ENCODE peak calls at places on chromosomes 7 and 10, in eight cellular contexts. T is K562, Z is A549, B is uterus, W is upper lobe of left lung, U is esophagus squamous epithelium, A is heart left ventricle, L is HCT116. Y is an unnamed sample.

GRCh38 chr10:69492091-69492745 is 41.0 kb downstream of the TSPAN15 start:
- DNase-seq in A (no peak), W (no peak), B (peak), Z (no peak), U (no peak), L (no peak), T (no peak), Y (peak)

GRCh38 chr7:155644971-155645509 is 579 bp downstream of the RBM33 start:
- DNase-seq in L (no peak), B (peak), W (no peak), A (peak), T (peak), U (no peak), Z (peak), Y (no peak)

GRCh38 chr10:129833988-129834387 is 130.1 kb downstream of the EBF3 start:
- DNase-seq in Z (no peak), T (no peak), W (no peak), B (no peak), A (no peak), L (no peak), U (no peak), Y (peak)

GRCh38 chr7:22948770-22949169 is 65.2 kb downstream of the HYCC1 start:
- DNase-seq in B (no peak), U (no peak), A (no peak), T (no peak), W (no peak), Z (no peak), L (no peak), Y (no peak)

GRCh38 chr10:27225642-27226257 is 14.8 kb downstream of the ACBD5 start:
- DNase-seq in B (no peak), T (no peak), W (no peak), U (no peak), L (no peak), A (no peak), Z (no peak), Y (no peak)

GRCh38 chr10:25828475-25828874 is 105.6 kb upstream of the MYO3A start:
- DNase-seq in W (no peak), B (no peak), L (no peak), A (no peak), Z (no peak), T (no peak), U (no peak), Y (no peak)

GRCh38 chr7:116249969-116250553 is 39.7 kb downstream of the TES start:
- DNase-seq in W (no peak), B (no peak), Z (peak), T (peak), L (peak), U (no peak), A (no peak), Y (no peak)

GRCh38 chr7:22723642-22724041 is 3.4 kb upstream of the IL6 start:
- DNase-seq in A (no peak), T (no peak), L (no peak), Z (no peak), W (no peak), B (no peak), U (no peak), Y (peak)

GRCh38 chr7:2051708-2052656 is 180.8 kb downstream of the MAD1L1 start:
- DNase-seq in L (no peak), W (no peak), A (no peak), Z (no peak), T (no peak), B (no peak), U (no peak), Y (no peak)

GRCh38 chr7:131370523-131370968 is 42.9 kb downstream of the MKLN1 start:
- DNase-seq in B (no peak), L (no peak), U (no peak), A (no peak), Z (no peak), T (no peak), W (no peak), Y (no peak)

GRCh38 chr7:43721193-43721806 is 8.0 kb downstream of the COA1 start:
- DNase-seq in U (no peak), A (no peak), Z (peak), L (no peak), W (no peak), T (peak), B (no peak), Y (no peak)

GRCh38 chr10:62381385-62382102 is 7.4 kb downstream of the ZNF365 start:
- DNase-seq in T (no peak), W (no peak), B (no peak), U (no peak), L (no peak), A (no peak), Z (no peak), Y (no peak)

GRCh38 chr7:8781166-8781565 is 347.8 kb downstream of the NXPH1 start:
- DNase-seq in A (no peak), B (no peak), U (no peak), L (no peak), W (no peak), T (no peak), Z (no peak), Y (no peak)

GRCh38 chr10:86961481-86962091 is 3.2 kb downstream of the SNCG start:
- DNase-seq in L (no peak), U (no peak), A (peak), T (no peak), Z (no peak), B (peak), W (peak), Y (no peak)

GRCh38 chr7:130486963-130487324 is 4.9 kb upstream of the MEST start:
- DNase-seq in W (no peak), T (no peak), B (no peak), Z (no peak), U (no peak), A (no peak), L (no peak), Y (no peak)

GRCh38 chr10:89741126-89741762 is 39.9 kb downstream of the KIF20B start:
- DNase-seq in T (no peak), U (no peak), L (no peak), W (no peak), Z (no peak), B (no peak), A (no peak), Y (no peak)

GRCh38 chr7:142689439-142690168 is 59.7 kb upstream of the PRSS1 start:
- DNase-seq in W (no peak), B (no peak), U (no peak), T (no peak), L (no peak), A (no peak), Z (no peak), Y (no peak)

GRCh38 chr7:66974986-66975590 is 20.3 kb downstream of the SBDS start:
- DNase-seq in Z (no peak), U (no peak), B (no peak), L (no peak), A (no peak), W (peak), T (peak), Y (no peak)

GRCh38 chr7:80313067-80313626 is 178.5 kb downstream of the GNAI1 start:
- DNase-seq in L (no peak), W (no peak), B (no peak), U (no peak), Z (no peak), A (no peak), T (no peak), Y (no peak)

GRCh38 chr7:127704211-127704610 is 52.2 kb downstream of the SND1 start:
- DNase-seq in A (no peak), B (no peak), L (no peak), W (no peak), T (no peak), Z (no peak), U (no peak), Y (no peak)

GRCh38 chr7:71472962-71473361 is 341.0 kb downstream of the GALNT17 start:
- DNase-seq in A (no peak), W (no peak), B (no peak), T (no peak), L (no peak), U (no peak), Z (no peak), Y (no peak)

GRCh38 chr10:514137-514671 is 175.3 kb downstream of the DIP2C start:
- DNase-seq in T (no peak), B (peak), L (no peak), U (no peak), A (peak), W (no peak), Z (no peak), Y (no peak)

GRCh38 chr7:118793552-118793951 is 569.0 kb downstream of the ANKRD7 start:
- DNase-seq in T (no peak), W (no peak), Z (no peak), L (no peak), B (no peak), U (no peak), A (no peak), Y (no peak)

GRCh38 chr7:105797652-105798051 is 78.7 kb downstream of the ATXN7L1 start:
- DNase-seq in L (no peak), T (no peak), Z (no peak), U (no peak), B (no peak), W (no peak), A (no peak), Y (no peak)

GRCh38 chr10:18611168-18611567 is 40.2 kb downstream of the NSUN6 start:
- DNase-seq in T (no peak), U (no peak), A (no peak), Z (no peak), L (no peak), B (no peak), W (no peak), Y (no peak)

GRCh38 chr10:128045833-128046120 is 80.4 kb downstream of the MKI67 start:
- DNase-seq in U (no peak), T (no peak), W (no peak), Z (no peak), A (no peak), L (no peak), B (no peak), Y (no peak)

GRCh38 chr10:113151178-113151577 is 201.1 kb downstream of the TCF7L2 start:
- DNase-seq in B (no peak), U (no peak), A (no peak), T (no peak), Z (no peak), L (no peak), W (no peak), Y (no peak)

GRCh38 chr10:102815790-102816549 is 21.2 kb downstream of the CYP17A1 start:
- DNase-seq in W (no peak), L (no peak), U (no peak), A (peak), B (no peak), T (no peak), Z (no peak), Y (no peak)
- TF ChIP-seq POLR2A in W (peak), L (no peak), U (peak), A (no peak), B (peak), T (no peak), Z (no peak), Y (no peak)

DNA sequence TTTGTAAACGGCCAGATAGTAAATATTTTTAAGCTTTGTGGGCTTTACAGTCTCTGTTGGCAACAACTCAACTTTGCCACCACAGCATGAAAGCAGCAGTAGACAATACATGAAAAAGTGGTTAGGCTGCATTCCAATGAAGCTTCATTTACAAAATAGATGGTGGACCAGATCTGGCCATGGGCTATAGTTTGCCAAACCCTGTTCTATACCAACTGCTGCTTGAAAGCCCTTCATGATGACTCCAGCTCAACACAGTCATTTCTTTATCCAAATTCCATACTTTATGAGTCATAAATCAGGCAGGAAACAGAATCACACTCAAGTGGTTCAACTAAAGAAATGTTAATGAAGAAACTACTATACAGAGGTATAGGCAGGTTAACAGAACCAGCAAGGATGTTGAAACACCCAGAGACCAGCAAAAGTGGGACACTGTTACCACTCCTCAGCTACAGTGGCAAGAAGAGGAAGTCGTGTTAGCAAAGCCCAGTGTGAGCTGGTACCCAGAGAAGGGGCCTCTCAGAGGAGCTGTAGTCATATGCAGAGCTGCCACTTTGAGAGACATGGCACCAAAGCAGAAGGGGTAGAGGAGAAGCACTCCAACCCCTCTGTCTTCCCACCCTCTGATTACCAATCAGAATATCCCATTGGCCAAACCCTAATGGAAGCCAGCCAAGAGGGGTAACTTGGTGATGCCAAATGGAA is 72.5 kb downstream of the PRLHR start:
- DNase-seq in U (no peak), B (no peak), A (no peak), Z (no peak), L (peak), T (no peak), W (no peak), Y (no peak)
- H3K4me3 ChIP-seq in U (no peak), B (no peak), A (no peak), Z (no peak), L (no peak), T (no peak), W (no peak), Y (no peak)

GRCh38 chr10:57599440-57599839 is 668.3 kb downstream of the IPMK start:
- DNase-seq in W (no peak), L (no peak), B (no peak), U (no peak), Z (no peak), A (no peak), T (no peak), Y (no peak)
- TF ChIP-seq POLR2A in W (no peak), L (no peak), B (no peak), U (no peak), Z (no peak), A (no peak), T (no peak), Y (no peak)

DNA sequence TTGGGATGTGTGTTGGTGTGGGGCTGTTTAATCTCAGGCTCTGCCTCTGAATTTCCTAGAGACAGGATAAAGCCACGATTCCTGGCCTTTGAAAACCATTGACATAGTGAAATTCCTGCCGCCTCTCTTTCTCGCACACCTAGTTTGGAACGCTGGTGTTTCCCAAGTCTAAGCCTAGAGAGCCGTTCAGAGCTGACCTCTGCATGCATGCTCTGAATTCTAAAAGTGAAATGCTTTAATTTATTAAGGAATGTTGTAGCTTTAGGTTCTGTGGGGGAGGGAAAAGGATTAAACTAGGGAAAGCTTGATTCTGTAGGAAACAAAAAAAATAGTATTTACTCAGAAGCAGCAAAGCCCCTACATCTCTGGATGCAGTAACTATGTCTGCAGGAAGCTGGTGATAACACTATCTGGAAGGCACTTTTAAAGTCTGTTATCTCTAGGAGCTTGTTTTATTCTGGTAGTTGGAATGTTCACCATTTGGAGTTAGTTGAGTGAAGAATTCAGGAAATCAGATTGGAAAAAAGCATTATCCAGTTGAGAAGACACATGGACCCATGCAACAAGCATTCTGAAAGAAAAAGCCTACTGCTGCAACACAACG is 27.3 kb downstream of the PFKP start:
- DNase-seq in W (no peak), L (no peak), A (no peak), Z (no peak), U (no peak), B (no peak), T (no peak), Y (no peak)
- H3K4me3 ChIP-seq in W (no peak), L (peak), A (no peak), Z (peak), U (peak), B (no peak), T (peak), Y (no peak)

GRCh38 chr7:90709501-90710465 is 113.7 kb downstream of the CDK14 start:
- DNase-seq in A (no peak), T (no peak), U (no peak), Z (no peak), W (no peak), B (peak), L (no peak), Y (no peak)
- TF ChIP-seq POLR2A in A (no peak), T (no peak), U (no peak), Z (no peak), W (no peak), B (no peak), L (no peak), Y (no peak)

GRCh38 chr7:18295781-18296417 is 199.7 kb upstream of the HDAC9 start:
- DNase-seq in U (no peak), T (no peak), B (no peak), Z (no peak), L (no peak), W (no peak), A (no peak), Y (no peak)
- H3K4me3 ChIP-seq in U (no peak), T (no peak), B (no peak), Z (no peak), L (no peak), W (no peak), A (no peak), Y (no peak)

GRCh38 chr10:71256661-71257030 is 44.3 kb downstream of the UNC5B start:
- DNase-seq in U (no peak), A (no peak), W (no peak), T (no peak), Z (no peak), L (no peak), B (no peak), Y (no peak)

GRCh38 chr10:71255540-71255816 is 43.1 kb downstream of the UNC5B start:
- DNase-seq in Z (no peak), L (no peak), T (no peak), W (no peak), A (no peak), U (no peak), B (no peak), Y (no peak)

GRCh38 chr10:71254834-71255539 is 42.6 kb downstream of the UNC5B start:
- DNase-seq in B (no peak), T (no peak), A (no peak), Z (no peak), U (no peak), W (no peak), L (no peak), Y (no peak)

GRCh38 chr10:71257292-71257997 is 45.1 kb downstream of the UNC5B start:
- DNase-seq in Z (no peak), B (no peak), U (no peak), L (no peak), W (no peak), A (no peak), T (no peak), Y (no peak)

GRCh38 chr10:71255817-71256660 is 43.7 kb downstream of the UNC5B start:
- DNase-seq in W (peak), A (peak), U (no peak), B (peak), T (no peak), Z (no peak), L (peak), Y (no peak)
- TF ChIP-seq POLR2A in W (no peak), A (no peak), U (peak), B (no peak), T (no peak), Z (no peak), L (no peak), Y (no peak)

DNA sequence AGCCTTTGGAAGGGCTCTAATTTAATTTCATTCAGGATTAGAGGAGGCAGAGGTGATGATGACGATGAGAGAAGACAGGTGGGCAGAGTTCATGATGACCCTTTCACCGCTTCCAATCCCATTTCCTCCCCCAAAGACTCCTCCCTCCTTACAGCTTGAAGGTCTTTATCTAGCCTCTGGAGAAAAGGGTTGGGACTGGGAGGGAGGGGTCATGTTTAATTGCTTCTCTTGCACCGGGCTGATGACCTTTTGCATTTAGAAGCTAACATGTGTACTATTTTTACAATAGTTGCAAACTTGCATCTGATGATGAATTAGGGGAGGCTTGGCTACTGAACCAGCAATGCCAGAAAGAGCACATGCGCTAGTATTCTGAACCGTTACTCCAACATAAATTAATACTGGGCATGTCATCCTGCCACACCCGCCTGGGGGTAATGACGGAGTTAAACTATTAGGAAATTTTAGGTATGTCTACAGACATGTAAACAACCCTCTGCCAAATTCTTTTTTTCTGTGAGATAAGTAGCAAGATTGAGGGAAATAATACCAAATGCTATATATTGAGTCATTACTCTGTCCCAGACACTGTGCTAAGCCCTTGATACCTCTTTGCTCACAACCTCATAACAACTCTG is 7.3 kb downstream of the LSMEM1 start:
- DNase-seq in B (no peak), L (no peak), W (no peak), A (no peak), Z (no peak), U (no peak), T (no peak), Y (no peak)
- H3K4me3 ChIP-seq in B (no peak), L (no peak), W (no peak), A (no peak), Z (no peak), U (no peak), T (no peak), Y (no peak)

GRCh38 chr10:31383810-31384588 is 65.0 kb downstream of the ZEB1 start:
- DNase-seq in T (no peak), Z (no peak), B (no peak), U (no peak), W (no peak), A (no peak), L (no peak), Y (no peak)
- TF ChIP-seq POLR2A in T (no peak), Z (no peak), B (no peak), U (no peak), W (no peak), A (no peak), L (no peak), Y (no peak)

DNA sequence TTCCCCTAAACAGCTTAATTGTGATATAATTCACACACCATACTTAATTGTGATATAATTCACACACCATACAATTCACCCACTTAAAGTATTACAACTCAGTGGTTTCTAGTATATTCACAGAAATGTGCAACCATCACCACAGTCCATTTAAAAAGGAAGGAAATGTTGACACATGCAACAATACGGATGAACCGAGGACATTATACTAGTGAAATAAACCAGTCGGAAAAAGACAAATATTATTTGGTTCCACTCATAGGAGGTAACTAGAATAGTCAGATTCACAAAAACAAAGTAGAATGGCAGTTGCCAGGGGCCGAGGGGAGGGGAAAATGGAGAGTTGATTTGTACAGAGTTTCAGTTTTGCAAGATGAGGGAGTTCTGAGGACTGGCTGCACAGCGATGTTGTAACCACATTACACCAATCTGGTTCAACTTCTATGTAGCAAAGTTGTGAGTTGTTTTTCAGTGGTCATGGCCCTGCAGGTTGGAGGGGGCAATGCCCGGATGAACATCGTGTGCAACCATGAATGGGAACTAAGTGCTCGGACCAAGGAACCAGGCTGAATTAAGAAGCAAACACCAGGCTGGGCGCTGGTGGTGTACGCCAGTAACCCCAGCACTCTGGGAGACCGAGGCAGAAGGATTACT is 17.6 kb upstream of the TNPO3 start:
- DNase-seq in U (no peak), Z (no peak), W (no peak), L (no peak), B (no peak), T (no peak), A (no peak), Y (no peak)
- H3K4me3 ChIP-seq in U (no peak), Z (no peak), W (no peak), L (no peak), B (no peak), T (no peak), A (no peak), Y (no peak)

Y was measured in lower leg skin.